ENCODE peak calls at places on chromosomes 4 and X, in nine cellular contexts. Z is PC-9; C is GDM1; L is stimulated activated CD4-positive, alpha-beta T cell treated with anti-CD3 and anti-CD28 coated beads, Interleukin-4, amount 100 ng/mL, for 1 hour; S is COLO829; R is T-helper 17 cell; K is CD8-positive, alpha-beta T cell; X is GM23338; F is T-helper 2 cell. O is an unnamed sample.

GRCh38 chrX:38860106-38861013 is 59.1 kb downstream of the MID1IP1 start:
- DNase-seq in L (peak), C (no peak), K (no peak), Z (no peak), X (no peak), S (no peak), R (no peak), F (no peak), O (no peak)

GRCh38 chr4:31261632-31262031 is 541.5 kb downstream of the PCDH7 start:
- DNase-seq in R (no peak), L (no peak), F (no peak), X (no peak), S (no peak), K (no peak), Z (no peak), C (no peak), O (no peak)

GRCh38 chrX:135384161-135384836 is 37.4 kb upstream of the SMIM10L2A start:
- DNase-seq in C (no peak), X (peak), S (no peak), L (peak), K (peak), R (no peak), Z (no peak), F (no peak), O (no peak)

GRCh38 chrX:82677281-82677680 is 830.8 kb upstream of the POU3F4 start:
- DNase-seq in Z (no peak), S (no peak), K (no peak), R (no peak), X (no peak), F (no peak), C (no peak), L (no peak), O (no peak)

GRCh38 chrX:2596856-2597255 is 94.2 kb upstream of the CD99 start:
- DNase-seq in S (no peak), L (no peak), Z (no peak), C (no peak), F (no peak), X (no peak), K (no peak), R (no peak), O (no peak)

GRCh38 chrX:143580266-143580665 is 55.6 kb downstream of the SLITRK4 start:
- DNase-seq in Z (no peak), K (no peak), L (no peak), S (no peak), R (no peak), F (no peak), C (peak), X (no peak), O (no peak)

GRCh38 chr4:52838729-52839722 is 23.1 kb upstream of the RASL11B start:
- DNase-seq in K (no peak), F (no peak), C (no peak), R (no peak), Z (peak), S (no peak), L (no peak), X (no peak), O (no peak)

GRCh38 chrX:151902813-151903591 is 9.7 kb upstream of the MAGEA4 start:
- DNase-seq in F (no peak), X (no peak), Z (peak), R (no peak), K (no peak), L (no peak), C (no peak), S (peak), O (peak)

GRCh38 chr4:100986360-100986868 is 360.9 kb downstream of the PPP3CA start:
- DNase-seq in L (no peak), K (no peak), C (no peak), R (no peak), Z (no peak), S (no peak), X (peak), F (no peak), O (no peak)

GRCh38 chrX:46268429-46268828 is 276.8 kb downstream of the ZNF674 start:
- DNase-seq in S (no peak), R (no peak), X (no peak), K (no peak), L (no peak), Z (peak), F (no peak), C (peak), O (no peak)

GRCh38 chrX:83469551-83469950 is 38.5 kb upstream of the POU3F4 start:
- DNase-seq in C (peak), K (no peak), F (no peak), L (no peak), X (peak), R (no peak), Z (no peak), S (peak), O (no peak)

GRCh38 chr4:40629401-40630334 is at the start of gene RBM47:
- DNase-seq in X (peak), S (no peak), K (no peak), Z (peak), R (no peak), F (no peak), L (peak), C (no peak), O (peak)

GRCh38 chr4:86307432-86307831 is 52.4 kb downstream of the MAPK10 start:
- DNase-seq in S (no peak), R (no peak), F (no peak), Z (no peak), L (no peak), K (no peak), C (no peak), X (no peak), O (no peak)

GRCh38 chr4:85756938-85757337 is 282.0 kb downstream of the ARHGAP24 start:
- DNase-seq in S (peak), F (no peak), X (peak), L (no peak), K (no peak), C (no peak), R (no peak), Z (no peak), O (no peak)

GRCh38 chr4:177125656-177126055 is 184.0 kb upstream of the NEIL3 start:
- DNase-seq in K (no peak), X (no peak), L (no peak), R (no peak), F (no peak), S (no peak), C (no peak), Z (no peak), O (no peak)

GRCh38 chrX:3451566-3451965 is 105.1 kb upstream of the MXRA5 start:
- DNase-seq in S (no peak), R (no peak), Z (no peak), K (no peak), F (no peak), C (no peak), L (no peak), X (no peak), O (no peak)

GRCh38 chr4:159047478-159048165 is 55.3 kb upstream of the RAPGEF2 start:
- DNase-seq in R (no peak), S (peak), F (no peak), C (no peak), K (no peak), L (no peak), X (no peak), Z (peak), O (no peak)

GRCh38 chr4:151227731-151228130 is 49.2 kb upstream of the PRSS48 start:
- DNase-seq in F (no peak), L (no peak), C (no peak), S (no peak), X (no peak), K (no peak), Z (peak), R (no peak), O (peak)

GRCh38 chrX:120372667-120373370 is 10.9 kb downstream of the ATP1B4 start:
- DNase-seq in K (no peak), Z (no peak), R (no peak), S (no peak), L (no peak), C (no peak), X (no peak), F (no peak), O (no peak)

GRCh38 chrX:22746081-22746480 is 253.7 kb upstream of the DDX53 start:
- DNase-seq in L (no peak), F (no peak), S (no peak), Z (no peak), C (no peak), X (no peak), K (no peak), R (no peak), O (no peak)

GRCh38 chr4:172826866-172827265 is 341.7 kb upstream of the GALNT7 start:
- DNase-seq in C (no peak), L (no peak), X (no peak), F (no peak), S (peak), R (no peak), Z (no peak), K (no peak), O (no peak)

GRCh38 chr4:42151568-42152506 is 618 bp downstream of the BEND4 start:
- DNase-seq in Z (no peak), S (no peak), X (peak), K (no peak), C (no peak), R (no peak), L (peak), F (no peak), O (no peak)

GRCh38 chr4:35516102-35516501 is 728.2 kb downstream of the ARAP2 start:
- DNase-seq in R (no peak), C (no peak), F (no peak), K (no peak), Z (no peak), L (no peak), S (no peak), X (no peak), O (no peak)

GRCh38 chr4:39587881-39588280 is 50.8 kb downstream of the SMIM14 start:
- DNase-seq in Z (no peak), X (no peak), F (no peak), K (no peak), L (no peak), R (no peak), S (no peak), C (no peak), O (no peak)

GRCh38 chr4:169404959-169405358 is 134.2 kb upstream of the SH3RF1 start:
- DNase-seq in X (peak), L (no peak), R (no peak), F (no peak), Z (no peak), K (no peak), C (no peak), S (no peak), O (no peak)

GRCh38 chr4:17511950-17512795 is at the start of gene QDPR:
- DNase-seq in X (peak), Z (peak), R (peak), S (no peak), K (peak), F (peak), L (peak), C (peak), O (peak)

GRCh38 chr4:65924843-65925242 is 254.6 kb upstream of the EPHA5 start:
- DNase-seq in Z (no peak), F (no peak), K (no peak), S (no peak), R (no peak), X (no peak), C (no peak), L (no peak), O (no peak)

GRCh38 chrX:151711787-151712186 is 4.0 kb upstream of the FATE1 start:
- DNase-seq in F (no peak), X (peak), S (no peak), L (no peak), Z (no peak), C (no peak), R (no peak), K (no peak), O (no peak)

GRCh38 chr4:85790582-85790981 is 315.6 kb downstream of the ARHGAP24 start:
- DNase-seq in S (no peak), Z (no peak), F (no peak), K (no peak), X (no peak), R (no peak), C (no peak), L (no peak), O (no peak)